ENCODE peak calls at places on chromosomes 12 and 14, in ten cellular contexts. S is astrocyte; V is kidney; F is tibial nerve; K is stomach; X is ovary; T is hepatocyte; U is effector memory CD4-positive, alpha-beta T cell; N is CD8-positive, alpha-beta memory T cell; I is Panc1. G is an unnamed sample.

GRCh38 chr14:101810897-101811620 is 49.5 kb downstream of the PPP2R5C start:
- DNase-seq in S (peak; percentile 47), V (no peak), F (no peak), K (no peak), X (no peak), T (no peak), U (no peak), N (no peak), I (no peak), G (no peak)

GRCh38 chr12:90090929-90091651 is 382.5 kb upstream of the ATP2B1 start:
- DNase-seq in S (peak; percentile 97), V (no peak), F (peak; percentile 35), K (peak; percentile 28), X (peak; percentile 14), T (peak; percentile 78), U (no peak), N (no peak), I (peak; percentile 71), G (peak; percentile 53)

GRCh38 chr12:7079826-7080125 is 12.5 kb downstream of the C1R start:
- DNase-seq in S (peak; percentile 40), V (no peak), F (no peak), K (no peak), X (no peak), T (peak; percentile 30), U (no peak), N (no peak), I (no peak), G (no peak)

GRCh38 chr12:73726881-73727280 is 810.8 kb upstream of the ATXN7L3B start:
- DNase-seq in S (no peak), V (no peak), F (no peak), K (no peak), X (no peak), T (no peak), U (no peak), N (no peak), I (no peak), G (no peak)

GRCh38 chr12:104321949-104322348 is 18.4 kb downstream of the EID3 start:
- DNase-seq in S (no peak), V (no peak), F (no peak), K (no peak), X (no peak), T (no peak), U (no peak), N (no peak), I (no peak), G (no peak)

GRCh38 chr12:110826592-110827200 is 20.1 kb upstream of the CCDC63 start:
- DNase-seq in S (peak; percentile 50), V (peak; percentile 88), F (peak; percentile 97), K (peak; percentile 83), X (peak; percentile 61), T (peak; percentile 90), U (peak; percentile 64), N (peak; percentile 81), I (peak; percentile 64), G (peak; percentile 55)

GRCh38 chr12:131203666-131204415 is 250.1 kb downstream of the ADGRD1 start:
- DNase-seq in S (no peak), V (peak; percentile 29), F (no peak), K (no peak), X (no peak), T (no peak), U (no peak), N (no peak), I (no peak), G (no peak)

GRCh38 chr12:5908251-5908650 is 36.8 kb downstream of the ANO2 start:
- DNase-seq in S (no peak), V (no peak), F (no peak), K (no peak), X (no peak), T (no peak), U (no peak), N (no peak), I (no peak), G (no peak)

GRCh38 chr14:56686416-56686815 is 106.8 kb downstream of the TMEM260 start:
- DNase-seq in S (no peak), V (peak; percentile 76), F (no peak), K (peak; percentile 41), X (no peak), T (no peak), U (no peak), N (no peak), I (no peak), G (no peak)

GRCh38 chr14:52338282-52338681 is 24.2 kb downstream of the PTGER2 start:
- DNase-seq in S (peak; percentile 61), V (no peak), F (no peak), K (no peak), X (no peak), T (peak; percentile 25), U (no peak), N (no peak), I (peak; percentile 58), G (no peak)

DNA sequence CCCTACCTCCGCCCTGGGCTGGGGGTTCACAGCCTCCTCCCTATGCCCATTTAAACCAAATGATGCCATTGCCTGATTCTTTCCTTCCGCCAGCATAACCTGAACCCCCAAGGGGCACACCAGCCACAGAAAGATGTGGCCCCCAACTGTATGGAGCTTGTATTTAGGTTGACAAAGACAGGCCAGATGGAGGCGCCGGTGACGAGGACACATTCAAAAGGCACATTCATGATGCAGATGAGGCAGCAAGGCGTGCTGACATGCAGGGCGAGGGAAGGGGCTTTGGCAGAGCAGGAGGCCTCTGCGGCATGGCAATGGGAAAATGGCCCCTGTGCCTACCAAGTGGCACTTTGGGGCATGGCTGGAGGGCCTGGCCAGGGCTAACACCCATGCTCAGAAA is 112.2 kb downstream of the RFLNA start:
- DNase-seq in S (no peak), V (no peak), F (no peak), K (no peak), X (no peak), T (no peak), U (no peak), N (no peak), I (no peak), G (no peak)
- H3K4me1 ChIP-seq in S (peaks cover 24% of the 10 kb centered on the region), V (peaks cover 15% of the 10 kb centered on the region), F (peaks cover 53% of the 10 kb centered on the region), K (peaks cover 38% of the 10 kb centered on the region), X (peaks cover 27% of the 10 kb centered on the region), T (peaks cover 34% of the 10 kb centered on the region), U (no peaks in the 10 kb centered on the region), N (no peaks in the 10 kb centered on the region), I (peaks cover 14% of the 10 kb centered on the region), G (peaks cover 61% of the 10 kb centered on the region)

DNA sequence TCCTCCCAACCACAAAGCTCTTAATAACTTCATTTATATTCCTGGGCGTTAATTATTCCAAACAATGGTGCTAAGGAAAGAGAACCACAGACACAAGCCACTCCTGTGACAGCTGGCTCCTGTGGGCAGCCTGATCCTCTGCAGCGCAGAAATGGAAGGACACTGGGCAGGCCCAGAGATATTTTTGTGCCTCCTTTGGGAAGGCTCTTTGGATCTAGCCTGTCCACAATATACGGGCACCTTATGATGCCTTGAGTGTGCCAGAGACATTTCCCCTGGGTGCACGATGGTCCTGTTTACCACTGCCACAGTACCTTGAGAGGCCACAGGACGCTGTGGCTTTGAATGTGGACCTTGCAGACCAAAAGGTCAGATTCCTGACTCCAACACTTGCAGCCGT is 2.1 kb downstream of the ASB2 start:
- DNase-seq in S (no peak), V (no peak), F (no peak), K (no peak), X (no peak), T (no peak), U (no peak), N (no peak), I (no peak), G (peak; percentile 86)
- H3K27ac ChIP-seq in S (no peak overlapping the region), V (no peak overlapping the region), F (no peak overlapping the region), K (no peak overlapping the region), X (no peak overlapping the region), T (no peak overlapping the region), U (no peak overlapping the region), N (no peak overlapping the region), I (no peak overlapping the region), G (peak overlapping the region; percentile 97)

DNA sequence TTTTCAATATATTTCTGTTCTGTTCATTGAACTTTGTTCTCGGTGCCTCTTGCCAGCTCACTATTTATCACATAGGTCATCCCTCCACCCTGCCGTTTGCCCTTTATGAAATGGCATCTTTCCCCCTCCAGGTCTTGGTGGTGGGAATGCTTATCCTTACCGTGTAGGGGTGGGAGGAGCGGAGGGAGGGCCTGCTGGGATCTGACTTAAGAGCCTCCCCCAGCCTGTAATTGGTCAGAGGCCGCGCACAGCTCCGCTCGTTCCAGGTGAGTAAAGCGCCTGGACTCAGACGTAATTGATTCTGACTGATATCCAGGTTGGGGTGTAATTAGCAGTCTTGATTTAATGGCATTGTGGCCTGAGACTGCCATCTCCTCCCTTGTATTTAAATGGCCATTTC is 185.3 kb downstream of the TSPAN9 start:
- DNase-seq in S (no peak), V (peak; percentile 54), F (no peak), K (no peak), X (no peak), T (no peak), U (no peak), N (no peak), I (no peak), G (no peak)
- H3K4me1 ChIP-seq in S (peaks cover 4% of the 10 kb centered on the region), V (peaks cover 67% of the 10 kb centered on the region), F (peaks cover 15% of the 10 kb centered on the region), K (no peaks in the 10 kb centered on the region), X (peaks cover 6% of the 10 kb centered on the region), T (no peaks in the 10 kb centered on the region), U (no peaks in the 10 kb centered on the region), N (no peaks in the 10 kb centered on the region), I (no peaks in the 10 kb centered on the region), G (no peaks in the 10 kb centered on the region)

DNA sequence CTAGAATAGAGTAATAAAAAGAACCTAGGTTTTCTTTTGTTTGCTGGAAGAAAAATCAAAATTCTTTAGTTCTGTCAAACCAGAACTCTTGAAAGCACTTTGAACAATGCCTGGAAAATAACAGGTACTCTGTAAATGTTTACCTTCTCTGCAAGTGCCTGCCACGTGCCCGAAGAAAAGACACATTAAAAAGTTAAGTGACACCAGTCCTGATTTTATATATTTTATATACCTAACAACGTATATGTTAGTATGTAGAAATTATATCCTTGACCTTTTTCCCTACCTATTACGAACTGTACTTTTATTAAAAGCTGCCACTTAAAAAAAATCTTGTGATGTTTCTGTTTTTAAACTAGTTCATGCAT is 992 bp downstream of the THAP2 start:
- DNase-seq in S (no peak), V (no peak), F (no peak), K (peak; percentile 27), X (no peak), T (no peak), U (no peak), N (no peak), I (no peak), G (no peak)
- H3K27ac ChIP-seq in S (peak overlapping the region; percentile 96), V (peak overlapping the region; percentile 99), F (peak overlapping the region; percentile 83), K (peak overlapping the region; percentile 99), X (no peak overlapping the region), T (peak overlapping the region; percentile 88), U (peak overlapping the region; percentile 94), N (peak overlapping the region; percentile 99), I (peak overlapping the region; percentile 99), G (peak overlapping the region; percentile 97)

DNA sequence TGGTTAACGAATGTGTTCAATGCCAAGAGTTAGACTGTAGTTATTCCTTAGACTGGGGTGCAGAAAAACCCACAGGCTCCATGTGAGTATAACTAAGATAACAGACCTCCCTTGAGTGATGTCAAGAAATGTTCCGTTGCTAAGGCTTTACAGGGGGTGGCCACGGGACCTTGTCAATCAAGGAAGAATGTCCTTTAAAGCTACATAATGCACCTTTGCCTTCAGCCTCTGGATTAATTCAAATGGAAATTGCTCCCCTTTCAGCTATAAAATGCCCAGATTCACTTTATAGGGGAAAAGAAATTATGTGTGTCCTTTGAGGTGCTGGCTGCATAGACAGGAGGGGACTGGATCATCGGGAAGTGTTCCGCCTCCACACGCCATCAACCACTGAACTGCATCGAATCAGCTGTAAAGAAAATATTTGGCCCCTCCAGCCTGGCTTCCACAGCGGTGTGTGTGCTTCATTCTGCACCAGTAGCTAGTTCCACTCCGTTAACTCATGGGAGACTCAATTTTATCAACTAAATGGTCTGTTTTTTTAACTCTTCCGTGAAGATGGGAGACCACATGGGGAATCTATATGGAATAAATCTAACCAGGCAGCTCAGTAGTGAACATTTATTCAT is 415.4 kb downstream of the DPF3 start:
- DNase-seq in S (no peak), V (no peak), F (no peak), K (no peak), X (no peak), T (no peak), U (no peak), N (no peak), I (no peak), G (no peak)
- H3K4me1 ChIP-seq in S (peaks cover 10% of the 10 kb centered on the region), V (peaks cover 3% of the 10 kb centered on the region), F (no peaks in the 10 kb centered on the region), K (no peaks in the 10 kb centered on the region), X (no peaks in the 10 kb centered on the region), T (no peaks in the 10 kb centered on the region), U (peaks cover 24% of the 10 kb centered on the region), N (peaks cover 28% of the 10 kb centered on the region), I (no peaks in the 10 kb centered on the region), G (peaks cover 17% of the 10 kb centered on the region)